ENCODE peak calls at places on chromosomes 1 and 21, in eight cellular contexts. W is transverse colon, G is stomach, M is A549, R is upper lobe of left lung, J is esophagus muscularis mucosa, B is HepG2, O is K562. X is an unnamed sample.
A peak's percentile ranks its signal among the peaks of the same experiment; 100 is the strongest.

GRCh38 chr1:102435483-102435882 is 438.8 kb upstream of the OLFM3 start:
- DNase-seq in W (no peak), G (no peak), M (no peak), R (no peak), J (no peak), B (no peak), O (no peak), X (no peak)

GRCh38 chr1:66003690-66004089 is 211.0 kb downstream of the PDE4B start:
- DNase-seq in W (no peak), G (no peak), M (no peak), R (no peak), J (no peak), B (no peak), O (no peak), X (no peak)

GRCh38 chr1:150576367-150576711 is 3.1 kb downstream of the MCL1 start:
- DNase-seq in W (no peak), G (no peak), M (no peak), R (no peak), J (no peak), B (no peak), O (no peak), X (no peak)

GRCh38 chr1:16371725-16372124 is 4.7 kb downstream of the SZRD1 start:
- DNase-seq in W (no peak), G (no peak), M (no peak), R (no peak), J (no peak), B (no peak), O (no peak), X (no peak)

GRCh38 chr1:64550505-64550904 is 80.6 kb downstream of the CACHD1 start:
- DNase-seq in W (no peak), G (no peak), M (no peak), R (no peak), J (no peak), B (no peak), O (no peak), X (no peak)

GRCh38 chr21:37548521-37548981 is 182.0 kb downstream of the DYRK1A start:
- DNase-seq in W (no peak), G (no peak), M (no peak), R (no peak), J (no peak), B (no peak), O (no peak), X (no peak)

GRCh38 chr1:231612393-231613089 is 14.0 kb upstream of the DISC1 start:
- DNase-seq in W (peak; percentile 59), G (peak; percentile 42), M (no peak), R (peak; percentile 62), J (no peak), B (no peak), O (no peak), X (no peak)

GRCh38 chr1:53047737-53048344 is 14.2 kb upstream of the PODN start:
- DNase-seq in W (no peak), G (no peak), M (no peak), R (no peak), J (no peak), B (peak; percentile 6), O (peak; percentile 64), X (no peak)

GRCh38 chr1:24142546-24143431 is at the start of gene IL22RA1:
- DNase-seq in W (peak; percentile 84), G (peak; percentile 62), M (peak; percentile 40), R (peak; percentile 27), J (no peak), B (peak; percentile 48), O (no peak), X (no peak)

GRCh38 chr21:41659791-41660560 is 106.9 kb downstream of the RIPK4 start:
- DNase-seq in W (no peak), G (no peak), M (no peak), R (peak; percentile 21), J (no peak), B (peak; percentile 29), O (no peak), X (peak; percentile 28)

GRCh38 chr1:32454726-32455125 is 10.1 kb upstream of the ZBTB8B start:
- DNase-seq in W (no peak), G (no peak), M (no peak), R (peak; percentile 25), J (no peak), B (peak; percentile 35), O (no peak), X (no peak)

GRCh38 chr1:226411619-226412018 is 3.7 kb upstream of the PARP1 start:
- DNase-seq in W (no peak), G (peak; percentile 68), M (no peak), R (peak; percentile 50), J (no peak), B (no peak), O (no peak), X (no peak)

GRCh38 chr1:204431310-204432184 is 19.9 kb upstream of the PPP1R15B start:
- DNase-seq in W (peak; percentile 83), G (peak; percentile 89), M (peak; percentile 79), R (peak; percentile 77), J (peak; percentile 95), B (peak; percentile 52), O (peak; percentile 81), X (peak; percentile 92)

GRCh38 chr1:208036177-208036808 is 125.4 kb upstream of the CD34 start:
- DNase-seq in W (no peak), G (no peak), M (peak; percentile 28), R (no peak), J (no peak), B (peak; percentile 30), O (peak; percentile 59), X (no peak)

GRCh38 chr1:24045766-24046165 is 65.6 kb upstream of the SRSF10 start:
- DNase-seq in W (no peak), G (no peak), M (no peak), R (no peak), J (no peak), B (no peak), O (no peak), X (no peak)

GRCh38 chr1:148263906-148264255 is 111.8 kb upstream of the NBPF11 start:
- DNase-seq in W (peak; percentile 57), G (peak; percentile 27), M (peak; percentile 7), R (no peak), J (no peak), B (no peak), O (no peak), X (no peak)

GRCh38 chr1:3431266-3431665 is 23.2 kb upstream of the ARHGEF16 start:
- DNase-seq in W (no peak), G (no peak), M (peak; percentile 34), R (no peak), J (no peak), B (no peak), O (peak; percentile 55), X (no peak)

GRCh38 chr1:157969693-157970485 is 23.6 kb upstream of the KIRREL1 start:
- DNase-seq in W (peak; percentile 53), G (no peak), M (peak; percentile 60), R (no peak), J (no peak), B (peak; percentile 13), O (peak; percentile 35), X (no peak)

GRCh38 chr1:145963218-145964019 is 956 bp downstream of the ANKRD34A start:
- DNase-seq in W (no peak), G (no peak), M (no peak), R (no peak), J (no peak), B (no peak), O (no peak), X (no peak)

GRCh38 chr1:42295816-42296215 is 39.2 kb downstream of the FOXJ3 start:
- DNase-seq in W (no peak), G (no peak), M (no peak), R (no peak), J (no peak), B (no peak), O (no peak), X (no peak)

GRCh38 chr1:116954450-116954849 is 44.7 kb downstream of the PTGFRN start:
- DNase-seq in W (no peak), G (no peak), M (no peak), R (no peak), J (peak; percentile 92), B (no peak), O (no peak), X (no peak)

GRCh38 chr21:42568834-42569731 is 55.4 kb downstream of the SLC37A1 start:
- DNase-seq in W (peak; percentile 6), G (peak; percentile 28), M (no peak), R (peak; percentile 67), J (no peak), B (no peak), O (no peak), X (no peak)

GRCh38 chr21:45913886-45914285 is 67.7 kb upstream of the COL6A1 start:
- DNase-seq in W (no peak), G (no peak), M (no peak), R (no peak), J (no peak), B (no peak), O (no peak), X (no peak)

GRCh38 chr1:174535207-174535606 is 87.4 kb downstream of the GPR52 start:
- DNase-seq in W (no peak), G (no peak), M (no peak), R (no peak), J (no peak), B (no peak), O (no peak), X (no peak)

DNA sequence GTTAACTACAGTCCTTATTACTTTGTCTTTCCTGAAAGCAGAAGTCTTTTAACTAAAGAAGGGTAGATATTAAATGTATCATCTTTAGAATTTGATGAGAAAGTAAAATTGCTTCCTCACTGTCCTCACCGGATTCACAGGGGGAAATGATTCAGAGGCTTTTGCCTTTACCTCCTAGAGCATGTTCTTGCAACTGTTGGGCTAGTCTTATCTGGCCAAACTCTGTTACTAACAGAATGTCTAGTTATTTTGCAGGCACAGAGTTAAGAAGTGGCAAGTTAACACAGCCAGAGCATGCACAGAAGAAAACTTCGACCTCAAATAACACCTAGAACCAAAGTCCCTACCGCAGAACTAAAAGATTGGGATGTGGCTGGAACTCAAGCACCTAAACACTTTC is 107.3 kb upstream of the VAV3 start:
- DNase-seq in W (no peak), G (no peak), M (no peak), R (no peak), J (no peak), B (no peak), O (no peak), X (no peak)
- TF ChIP-seq EP300 in W (no peak), G (no peak), M (no peak), R (no peak), J (no peak), B (no peak), O (no peak), X (no peak)

GRCh38 chr1:154434346-154435075 is 29.4 kb downstream of the IL6R start:
- DNase-seq in W (peak; percentile 80), G (peak; percentile 81), M (no peak), R (peak; percentile 86), J (peak; percentile 95), B (no peak), O (no peak), X (peak; percentile 76)
- TF ChIP-seq EP300 in W (peak; percentile 22), G (peak; percentile 68), M (no peak), R (no peak), J (peak; percentile 47), B (no peak), O (no peak), X (peak; percentile 23)

GRCh38 chr1:237133921-237134320 is 91.9 kb downstream of the RYR2 start:
- DNase-seq in W (no peak), G (no peak), M (no peak), R (no peak), J (no peak), B (no peak), O (no peak), X (no peak)
- TF ChIP-seq EP300 in W (no peak), G (no peak), M (no peak), R (no peak), J (no peak), B (no peak), O (no peak), X (no peak)

GRCh38 chr1:96416111-96416595 is 305.4 kb upstream of the PTBP2 start:
- DNase-seq in W (peak; percentile 9), G (no peak), M (no peak), R (no peak), J (no peak), B (no peak), O (no peak), X (peak; percentile 22)
- TF ChIP-seq EP300 in W (no peak), G (no peak), M (no peak), R (no peak), J (peak; percentile 82), B (no peak), O (no peak), X (peak; percentile 69)

X was measured in tibial nerve.